ENCODE peak calls at places on chromosomes 1 and 21, in nine cellular contexts. Y is body of pancreas, W is spleen, Z is hepatocyte, E is OCI-LY7, G is uterus, H is upper lobe of left lung, X is transverse colon, C is stomach. T is an unnamed sample.

GRCh38 chr1:235553063-235553675 is 48.9 kb upstream of the B3GALNT2 start:
- DNase-seq in Y (no peak), W (peak; percentile 78), Z (peak; percentile 34), E (no peak), G (no peak), H (no peak), X (no peak), C (no peak), T (no peak)

GRCh38 chr1:50335914-50336313 is 87.3 kb downstream of the DMRTA2 start:
- DNase-seq in Y (no peak), W (no peak), Z (no peak), E (no peak), G (no peak), H (no peak), X (no peak), C (no peak), T (no peak)

GRCh38 chr1:118504231-118504644 is 319.2 kb upstream of the SPAG17 start:
- DNase-seq in Y (no peak), W (no peak), Z (no peak), E (no peak), G (no peak), H (no peak), X (no peak), C (no peak), T (no peak)

GRCh38 chr1:175801979-175802378 is 58.6 kb upstream of the TNR start:
- DNase-seq in Y (no peak), W (no peak), Z (no peak), E (no peak), G (no peak), H (no peak), X (no peak), C (no peak), T (no peak)

GRCh38 chr1:44263191-44263944 is 50.1 kb downstream of the DMAP1 start:
- DNase-seq in Y (peak; percentile 15), W (no peak), Z (no peak), E (no peak), G (no peak), H (no peak), X (peak; percentile 39), C (no peak), T (no peak)

GRCh38 chr1:239795289-239795688 is 296.4 kb upstream of the FMN2 start:
- DNase-seq in Y (no peak), W (no peak), Z (no peak), E (no peak), G (no peak), H (no peak), X (no peak), C (no peak), T (no peak)

GRCh38 chr1:43912607-43913006 is 21.0 kb upstream of the ARTN start:
- DNase-seq in Y (no peak), W (no peak), Z (peak; percentile 53), E (no peak), G (peak; percentile 49), H (no peak), X (peak; percentile 24), C (no peak), T (no peak)

GRCh38 chr21:41816583-41817165 is 49.8 kb upstream of the RIPK4 start:
- DNase-seq in Y (peak; percentile 70), W (peak; percentile 89), Z (peak; percentile 73), E (peak; percentile 82), G (peak; percentile 45), H (peak; percentile 86), X (peak; percentile 75), C (peak; percentile 74), T (peak; percentile 36)

GRCh38 chr1:205518616-205519540 is 14.4 kb downstream of the CDK18 start:
- DNase-seq in Y (peak; percentile 26), W (no peak), Z (no peak), E (no peak), G (no peak), H (no peak), X (peak; percentile 26), C (peak; percentile 82), T (no peak)

GRCh38 chr1:33177996-33178540 is 3.8 kb downstream of the TRIM62 start:
- DNase-seq in Y (no peak), W (no peak), Z (no peak), E (no peak), G (no peak), H (no peak), X (no peak), C (no peak), T (no peak)

GRCh38 chr21:38751379-38752050 is 54.2 kb upstream of the ETS2 start:
- DNase-seq in Y (peak; percentile 68), W (peak; percentile 83), Z (no peak), E (no peak), G (no peak), H (no peak), X (no peak), C (no peak), T (peak; percentile 83)

GRCh38 chr1:13948396-13948795 is 248.4 kb downstream of the PRDM2 start:
- DNase-seq in Y (no peak), W (no peak), Z (no peak), E (no peak), G (no peak), H (no peak), X (no peak), C (no peak), T (no peak)
- H3K27ac ChIP-seq in Y (no peak overlapping the region), W (no peak overlapping the region), Z (no peak overlapping the region), E (no peak overlapping the region), G (peak overlapping the region; percentile 15), H (peak overlapping the region; percentile 57), X (no peak overlapping the region), C (no peak overlapping the region), T (no peak overlapping the region)

DNA sequence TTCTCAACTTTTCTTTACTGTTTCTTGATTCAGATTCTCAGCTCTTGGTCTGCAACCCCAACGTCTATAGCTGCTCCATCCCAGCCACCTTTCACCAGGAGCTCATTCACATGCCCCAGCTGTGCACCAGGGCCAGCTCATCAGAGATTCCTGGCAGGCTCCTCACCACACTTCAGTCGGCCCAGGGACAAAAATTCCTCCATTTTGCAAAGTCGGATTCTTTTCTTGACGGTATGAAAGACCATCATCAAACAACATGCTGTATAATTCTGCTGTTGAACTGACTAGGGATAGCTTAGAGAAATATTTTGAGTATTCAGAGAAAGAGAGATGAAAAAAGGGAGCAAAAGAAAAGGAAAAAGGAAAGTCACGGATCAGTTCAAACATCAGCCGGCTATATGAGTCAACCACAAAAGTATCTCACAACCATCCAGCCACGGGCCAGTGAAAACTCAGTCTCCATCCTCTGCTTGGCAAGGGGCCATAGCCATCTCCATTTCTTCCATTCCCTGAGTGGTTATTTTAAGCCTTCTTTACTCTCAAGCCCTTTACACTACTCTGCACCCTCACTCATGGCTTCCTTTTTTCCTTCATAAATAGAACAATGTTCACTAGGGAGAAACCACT is 14.1 kb downstream of the DNASE2B start:
- DNase-seq in Y (no peak), W (no peak), Z (no peak), E (no peak), G (no peak), H (no peak), X (no peak), C (no peak), T (peak; percentile 92)
- H3K4me3 ChIP-seq in Y (no peak overlapping the region), W (no peak overlapping the region), Z (no peak overlapping the region), E (no peak overlapping the region), G (no peak overlapping the region), H (no peak overlapping the region), X (no peak overlapping the region), C (no peak overlapping the region), T (peak overlapping the region; percentile 29)

GRCh38 chr1:5596651-5597050 is 395.6 kb downstream of the NPHP4 start:
- DNase-seq in Y (no peak), W (no peak), Z (no peak), E (no peak), G (no peak), H (peak; percentile 52), X (no peak), C (peak; percentile 20), T (no peak)

GRCh38 chr1:5597171-5597864 is 394.9 kb downstream of the NPHP4 start:
- DNase-seq in Y (no peak), W (no peak), Z (peak; percentile 70), E (no peak), G (no peak), H (peak; percentile 58), X (no peak), C (peak; percentile 31), T (no peak)

GRCh38 chr1:5597991-5598823 is 394.0 kb downstream of the NPHP4 start:
- DNase-seq in Y (peak; percentile 50), W (no peak), Z (peak; percentile 56), E (peak; percentile 10), G (no peak), H (no peak), X (no peak), C (peak; percentile 66), T (no peak)

GRCh38 chr1:5594056-5594956 is 397.9 kb downstream of the NPHP4 start:
- DNase-seq in Y (no peak), W (no peak), Z (no peak), E (no peak), G (no peak), H (peak; percentile 27), X (no peak), C (peak; percentile 16), T (no peak)

GRCh38 chr1:5595531-5596170 is 396.6 kb downstream of the NPHP4 start:
- DNase-seq in Y (no peak), W (no peak), Z (no peak), E (no peak), G (no peak), H (peak; percentile 31), X (no peak), C (peak; percentile 22), T (no peak)
- TF ChIP-seq CTCF in Y (no peak), W (no peak), Z (no peak), E (no peak), G (no peak), H (no peak), X (no peak), C (no peak), T (no peak)

GRCh38 chr1:225642177-225642576 is 10.7 kb downstream of the ENAH start:
- DNase-seq in Y (no peak), W (no peak), Z (no peak), E (no peak), G (no peak), H (no peak), X (no peak), C (no peak), T (no peak)

GRCh38 chr1:225645194-225645593 is 7.7 kb downstream of the ENAH start:
- DNase-seq in Y (no peak), W (no peak), Z (no peak), E (no peak), G (no peak), H (no peak), X (no peak), C (no peak), T (no peak)

GRCh38 chr1:225638853-225639252 is 14.1 kb downstream of the ENAH start:
- DNase-seq in Y (no peak), W (no peak), Z (no peak), E (no peak), G (no peak), H (no peak), X (no peak), C (no peak), T (no peak)

GRCh38 chr1:225650198-225650597 is 2.7 kb downstream of the ENAH start:
- DNase-seq in Y (no peak), W (no peak), Z (no peak), E (no peak), G (no peak), H (no peak), X (no peak), C (no peak), T (no peak)

DNA sequence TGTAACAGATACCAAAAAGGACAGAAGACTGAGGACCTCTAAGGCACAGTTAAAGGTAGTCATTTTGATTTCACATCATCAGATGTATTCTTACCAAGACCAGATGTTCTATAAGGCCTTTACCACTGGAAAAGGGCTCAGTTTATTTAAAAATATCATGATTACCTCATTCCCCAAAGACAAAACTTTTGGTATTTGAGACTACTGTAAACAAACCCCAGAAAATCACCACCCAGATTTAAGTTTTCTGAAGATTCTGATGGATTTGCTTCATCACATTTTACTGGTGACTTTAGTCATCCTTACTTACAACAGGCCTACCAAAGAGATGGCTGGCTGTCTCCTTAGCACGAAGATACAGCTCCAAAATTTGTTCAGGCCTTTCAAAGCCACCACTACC is 8.3 kb downstream of the ENAH start:
- DNase-seq in Y (no peak), W (no peak), Z (no peak), E (no peak), G (no peak), H (no peak), X (no peak), C (no peak), T (no peak)
- H3K27ac ChIP-seq in Y (no peak overlapping the region), W (no peak overlapping the region), Z (no peak overlapping the region), E (no peak overlapping the region), G (no peak overlapping the region), H (no peak overlapping the region), X (no peak overlapping the region), C (no peak overlapping the region), T (no peak overlapping the region)